ENCODE peak calls at places on chromosomes 16 and 17, in six cellular contexts. One of them, this sample, is unnamed.

GRCh38 chr17:46720408-46720807 is 98.1 kb downstream of the WNT3 start:
- DNase-seq in A549: no peak
- DNase-seq in endothelial cell of umbilical vein: peak; percentile 58
- DNase-seq in HepG2: no peak
- DNase-seq in K562: no peak
- DNase-seq in GM12878: no peak
- DNase-seq in this sample: no peak

GRCh38 chr17:74330446-74330845 is 4.4 kb downstream of the KIF19 start:
- DNase-seq in A549: no peak
- DNase-seq in endothelial cell of umbilical vein: no peak
- DNase-seq in HepG2: no peak
- DNase-seq in K562: no peak
- DNase-seq in GM12878: no peak
- DNase-seq in this sample: no peak

GRCh38 chr17:3916013-3916696 is at the start of gene P2RX1:
- DNase-seq in A549: no peak
- DNase-seq in endothelial cell of umbilical vein: no peak
- DNase-seq in HepG2: no peak
- DNase-seq in K562: peak; percentile 63
- DNase-seq in GM12878: no peak
- DNase-seq in this sample: peak; percentile 94

GRCh38 chr17:2435181-2435741 is 34.4 kb upstream of the MNT start:
- DNase-seq in A549: no peak
- DNase-seq in endothelial cell of umbilical vein: no peak
- DNase-seq in HepG2: no peak
- DNase-seq in K562: no peak
- DNase-seq in GM12878: no peak
- DNase-seq in this sample: no peak

GRCh38 chr17:4105232-4105631 is 37.6 kb downstream of the ZZEF1 start:
- DNase-seq in A549: no peak
- DNase-seq in endothelial cell of umbilical vein: no peak
- DNase-seq in HepG2: no peak
- DNase-seq in K562: no peak
- DNase-seq in GM12878: no peak
- DNase-seq in this sample: no peak

GRCh38 chr17:3735515-3735914 is 11.8 kb downstream of the HASPIN start:
- DNase-seq in A549: no peak
- DNase-seq in endothelial cell of umbilical vein: no peak
- DNase-seq in HepG2: no peak
- DNase-seq in K562: no peak
- DNase-seq in GM12878: no peak
- DNase-seq in this sample: no peak

GRCh38 chr17:48244121-48244711 is 136.7 kb downstream of the SNX11 start:
- DNase-seq in A549: peak; percentile 38
- DNase-seq in endothelial cell of umbilical vein: peak; percentile 88
- DNase-seq in HepG2: no peak
- DNase-seq in K562: no peak
- DNase-seq in GM12878: no peak
- DNase-seq in this sample: peak; percentile 38

GRCh38 chr17:39605492-39606433 is 2.0 kb downstream of the NEUROD2 start:
- DNase-seq in A549: no peak
- DNase-seq in endothelial cell of umbilical vein: peak; percentile 13
- DNase-seq in HepG2: no peak
- DNase-seq in K562: no peak
- DNase-seq in GM12878: no peak
- DNase-seq in this sample: no peak

GRCh38 chr16:65697061-65697460 is 575.2 kb upstream of the CDH11 start:
- DNase-seq in A549: no peak
- DNase-seq in endothelial cell of umbilical vein: no peak
- DNase-seq in HepG2: no peak
- DNase-seq in K562: no peak
- DNase-seq in GM12878: no peak
- DNase-seq in this sample: no peak

GRCh38 chr17:48244814-48245213 is 137.2 kb downstream of the SNX11 start:
- DNase-seq in A549: no peak
- DNase-seq in endothelial cell of umbilical vein: no peak
- DNase-seq in HepG2: no peak
- DNase-seq in K562: peak; percentile 31
- DNase-seq in GM12878: no peak
- DNase-seq in this sample: no peak

GRCh38 chr17:41505007-41505835 is at the start of gene KRT13:
- DNase-seq in A549: no peak
- DNase-seq in endothelial cell of umbilical vein: no peak
- DNase-seq in HepG2: no peak
- DNase-seq in K562: no peak
- DNase-seq in GM12878: no peak
- DNase-seq in this sample: no peak

GRCh38 chr16:19908921-19909320 is 24.3 kb upstream of the GPRC5B start:
- DNase-seq in A549: no peak
- DNase-seq in endothelial cell of umbilical vein: no peak
- DNase-seq in HepG2: no peak
- DNase-seq in K562: no peak
- DNase-seq in GM12878: no peak
- DNase-seq in this sample: no peak

GRCh38 chr17:82926081-82926480 is 86.3 kb upstream of the ZNF750 start:
- DNase-seq in A549: no peak
- DNase-seq in endothelial cell of umbilical vein: no peak
- DNase-seq in HepG2: no peak
- DNase-seq in K562: no peak
- DNase-seq in GM12878: no peak
- DNase-seq in this sample: no peak

GRCh38 chr17:82926716-82927115 is 86.9 kb upstream of the ZNF750 start:
- DNase-seq in A549: no peak
- DNase-seq in endothelial cell of umbilical vein: no peak
- DNase-seq in HepG2: no peak
- DNase-seq in K562: no peak
- DNase-seq in GM12878: no peak
- DNase-seq in this sample: no peak

GRCh38 chr17:82924812-82925211 is 85.0 kb upstream of the ZNF750 start:
- DNase-seq in A549: no peak
- DNase-seq in endothelial cell of umbilical vein: no peak
- DNase-seq in HepG2: peak; percentile 27
- DNase-seq in K562: no peak
- DNase-seq in GM12878: no peak
- DNase-seq in this sample: peak; percentile 33

GRCh38 chr17:82924214-82924613 is 84.4 kb upstream of the ZNF750 start:
- DNase-seq in A549: no peak
- DNase-seq in endothelial cell of umbilical vein: no peak
- DNase-seq in HepG2: no peak
- DNase-seq in K562: no peak
- DNase-seq in GM12878: no peak
- DNase-seq in this sample: no peak

DNA sequence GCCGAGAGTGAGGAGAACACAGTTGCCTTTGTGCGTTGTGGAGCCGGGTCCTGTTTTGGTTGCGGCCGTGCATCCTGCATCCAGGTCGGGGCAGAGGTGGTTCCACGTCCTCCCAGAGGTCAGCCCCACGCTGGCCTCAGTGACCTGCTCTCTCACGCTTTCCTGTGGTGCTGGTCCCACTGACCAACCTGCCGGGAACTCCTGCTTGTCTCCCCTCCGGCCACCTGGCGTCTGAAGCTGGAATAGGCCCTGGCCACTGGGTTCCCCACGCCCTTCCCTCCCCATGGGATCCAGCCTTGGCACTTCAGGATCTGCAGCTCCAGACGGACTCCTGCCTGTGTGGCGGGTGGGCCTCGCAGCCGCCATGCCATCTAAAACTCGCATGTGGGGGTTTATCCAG is 85.5 kb upstream of the ZNF750 start:
- DNase-seq in A549: no peak
- DNase-seq in endothelial cell of umbilical vein: no peak
- DNase-seq in HepG2: no peak
- DNase-seq in K562: no peak
- DNase-seq in GM12878: no peak
- DNase-seq in this sample: no peak
- TF ChIP-seq MYC in A549: no peak
- TF ChIP-seq MYC in endothelial cell of umbilical vein: no peak
- TF ChIP-seq MYC in HepG2: no peak
- TF ChIP-seq MYC in K562: no peak
- TF ChIP-seq MYC in GM12878: no peak
- TF ChIP-seq MYC in this sample: no peak

GRCh38 chr17:16361874-16362273 is 8.6 kb upstream of the CENPV start:
- DNase-seq in A549: no peak
- DNase-seq in endothelial cell of umbilical vein: no peak
- DNase-seq in HepG2: no peak
- DNase-seq in K562: no peak
- DNase-seq in GM12878: no peak
- DNase-seq in this sample: no peak
- TF ChIP-seq MYC in A549: no peak
- TF ChIP-seq MYC in endothelial cell of umbilical vein: no peak
- TF ChIP-seq MYC in HepG2: no peak
- TF ChIP-seq MYC in K562: no peak
- TF ChIP-seq MYC in GM12878: no peak
- TF ChIP-seq MYC in this sample: no peak

DNA sequence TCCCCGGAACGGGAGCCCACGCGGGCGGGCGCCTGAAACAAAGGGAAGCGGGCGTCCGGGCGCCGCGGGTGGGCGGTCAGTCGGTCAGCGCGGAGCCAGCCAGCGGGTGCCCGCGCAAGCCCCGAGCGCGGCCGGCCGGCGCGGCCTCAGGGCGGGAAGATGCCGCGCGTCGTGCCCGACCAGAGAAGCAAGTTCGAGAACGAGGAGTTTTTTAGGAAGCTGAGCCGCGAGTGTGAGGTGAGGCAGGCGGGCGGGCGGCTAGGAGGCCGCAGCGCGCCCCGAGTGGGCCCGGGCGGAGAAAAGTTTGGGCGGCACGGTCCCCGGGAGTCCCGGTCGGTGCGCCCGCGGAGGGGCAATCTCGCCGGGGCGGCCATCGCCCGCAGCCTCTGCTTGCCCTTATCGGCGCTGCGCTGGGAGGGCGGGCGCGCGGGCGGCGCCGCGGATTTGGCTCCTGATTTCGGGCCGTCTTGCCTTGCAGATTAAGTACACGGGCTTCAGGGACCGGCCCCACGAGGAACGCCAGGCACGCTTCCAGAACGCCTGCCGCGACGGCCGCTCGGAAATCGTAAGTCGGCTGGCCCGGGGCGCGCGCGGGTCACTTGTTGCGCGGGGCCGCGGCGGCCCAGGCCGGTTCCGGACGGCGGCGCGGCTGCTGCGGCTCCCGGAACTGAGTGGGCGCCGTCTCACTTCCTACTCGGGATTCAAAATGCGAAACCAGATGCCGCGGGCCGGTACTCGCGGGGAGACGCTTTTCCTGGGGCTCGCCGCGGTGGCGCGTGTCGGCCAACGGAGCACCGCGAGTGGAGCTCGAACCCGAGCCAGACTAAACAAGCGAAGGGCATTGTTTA is 524 bp downstream of the CBFB start:
- DNase-seq in A549: peak; percentile 36
- DNase-seq in endothelial cell of umbilical vein: peak; percentile 67
- DNase-seq in HepG2: no peak
- DNase-seq in K562: peak; percentile 64
- DNase-seq in GM12878: no peak
- DNase-seq in this sample: peak; percentile 71
- TF ChIP-seq MYC in A549: no peak
- TF ChIP-seq MYC in endothelial cell of umbilical vein: no peak
- TF ChIP-seq MYC in HepG2: peak; percentile 37
- TF ChIP-seq MYC in K562: no peak
- TF ChIP-seq MYC in GM12878: no peak
- TF ChIP-seq MYC in this sample: no peak

GRCh38 chr16:70750893-70751467 is 50.0 kb downstream of the VAC14 start:
- DNase-seq in A549: no peak
- DNase-seq in endothelial cell of umbilical vein: peak; percentile 90
- DNase-seq in HepG2: no peak
- DNase-seq in K562: no peak
- DNase-seq in GM12878: no peak
- DNase-seq in this sample: peak; percentile 99
- TF ChIP-seq MYC in A549: no peak
- TF ChIP-seq MYC in endothelial cell of umbilical vein: no peak
- TF ChIP-seq MYC in HepG2: no peak
- TF ChIP-seq MYC in K562: no peak
- TF ChIP-seq MYC in GM12878: no peak
- TF ChIP-seq MYC in this sample: no peak

GRCh38 chr16:30998852-30999761 is 11.3 kb downstream of the STX1B start:
- DNase-seq in A549: no peak
- DNase-seq in endothelial cell of umbilical vein: no peak
- DNase-seq in HepG2: peak; percentile 92
- DNase-seq in K562: no peak
- DNase-seq in GM12878: no peak
- DNase-seq in this sample: peak; percentile 6

GRCh38 chr16:30995927-30996323 is 10.9 kb downstream of the HSD3B7 start:
- DNase-seq in A549: no peak
- DNase-seq in endothelial cell of umbilical vein: no peak
- DNase-seq in HepG2: no peak
- DNase-seq in K562: no peak
- DNase-seq in GM12878: no peak
- DNase-seq in this sample: no peak

GRCh38 chr16:30997000-30997886 is 12.2 kb downstream of the HSD3B7 start:
- DNase-seq in A549: peak; percentile 93
- DNase-seq in endothelial cell of umbilical vein: peak; percentile 37
- DNase-seq in HepG2: peak; percentile 79
- DNase-seq in K562: peak; percentile 99
- DNase-seq in GM12878: peak; percentile 51
- DNase-seq in this sample: peak; percentile 82

GRCh38 chr16:30996324-30996999 is 11.5 kb downstream of the HSD3B7 start:
- DNase-seq in A549: peak; percentile 68
- DNase-seq in endothelial cell of umbilical vein: peak; percentile 18
- DNase-seq in HepG2: peak; percentile 92
- DNase-seq in K562: peak; percentile 70
- DNase-seq in GM12878: no peak
- DNase-seq in this sample: no peak

GRCh38 chr16:30997887-30998711 is 12.3 kb downstream of the STX1B start:
- DNase-seq in A549: peak; percentile 89
- DNase-seq in endothelial cell of umbilical vein: no peak
- DNase-seq in HepG2: peak; percentile 49
- DNase-seq in K562: no peak
- DNase-seq in GM12878: no peak
- DNase-seq in this sample: no peak
- TF ChIP-seq MYC in A549: peak; percentile 8
- TF ChIP-seq MYC in endothelial cell of umbilical vein: no peak
- TF ChIP-seq MYC in HepG2: no peak
- TF ChIP-seq MYC in K562: no peak
- TF ChIP-seq MYC in GM12878: no peak
- TF ChIP-seq MYC in this sample: no peak